ENCODE peak calls at places on chromosomes 3 and 15, in six cellular contexts. V is HepG2, B is A549, R is K562, O is upper lobe of left lung, Q is GM12878. F is an unnamed sample.

GRCh38 chr15:100166313-100166712 is 175.5 kb downstream of the ADAMTS17 start:
- ATAC-seq in V (no peak), B (no peak), R (no peak), O (no peak), Q (no peak), F (no peak)

GRCh38 chr3:179768080-179768479 is 115.2 kb downstream of the USP13 start:
- ATAC-seq in V (peak; percentile 62), B (peak; percentile 62), R (peak; percentile 91), O (no peak), Q (no peak), F (no peak)

GRCh38 chr3:98990657-98991056 is 89.2 kb upstream of the DCBLD2 start:
- ATAC-seq in V (no peak), B (no peak), R (no peak), O (no peak), Q (no peak), F (no peak)

GRCh38 chr3:153003860-153004259 is 158.2 kb upstream of the RAP2B start:
- ATAC-seq in V (no peak), B (no peak), R (no peak), O (no peak), Q (no peak), F (no peak)

GRCh38 chr3:43742935-43743334 is 52.2 kb downstream of the ABHD5 start:
- ATAC-seq in V (no peak), B (no peak), R (peak; percentile 23), O (peak; percentile 44), Q (no peak), F (no peak)

GRCh38 chr3:195801251-195802183 is 10.2 kb downstream of the MUC4 start:
- ATAC-seq in V (no peak), B (no peak), R (no peak), O (no peak), Q (no peak), F (no peak)

GRCh38 chr15:37133619-37134018 is 33.3 kb upstream of the MEIS2 start:
- ATAC-seq in V (no peak), B (peak; percentile 54), R (peak; percentile 70), O (peak; percentile 59), Q (peak; percentile 48), F (no peak)

GRCh38 chr3:132399054-132399929 is 18.0 kb upstream of the DNAJC13 start:
- ATAC-seq in V (peak; percentile 68), B (peak; percentile 50), R (peak; percentile 74), O (peak; percentile 85), Q (peak; percentile 82), F (no peak)

GRCh38 chr3:169946336-169946735 is 20.3 kb upstream of the SEC62 start:
- ATAC-seq in V (no peak), B (peak; percentile 13), R (no peak), O (no peak), Q (no peak), F (no peak)

GRCh38 chr3:126937533-126938432 is 45.1 kb upstream of the PLXNA1 start:
- ATAC-seq in V (no peak), B (no peak), R (no peak), O (no peak), Q (no peak), F (no peak)

GRCh38 chr3:37667359-37667758 is 194.3 kb upstream of the CTDSPL start:
- ATAC-seq in V (no peak), B (no peak), R (no peak), O (no peak), Q (no peak), F (no peak)

GRCh38 chr3:27511724-27512422 is 27.7 kb upstream of the SLC4A7 start:
- ATAC-seq in V (peak; percentile 32), B (no peak), R (no peak), O (no peak), Q (peak; percentile 27), F (no peak)

GRCh38 chr3:160950542-160950941 is 154.6 kb downstream of the B3GALNT1 start:
- ATAC-seq in V (no peak), B (no peak), R (no peak), O (no peak), Q (no peak), F (no peak)

DNA sequence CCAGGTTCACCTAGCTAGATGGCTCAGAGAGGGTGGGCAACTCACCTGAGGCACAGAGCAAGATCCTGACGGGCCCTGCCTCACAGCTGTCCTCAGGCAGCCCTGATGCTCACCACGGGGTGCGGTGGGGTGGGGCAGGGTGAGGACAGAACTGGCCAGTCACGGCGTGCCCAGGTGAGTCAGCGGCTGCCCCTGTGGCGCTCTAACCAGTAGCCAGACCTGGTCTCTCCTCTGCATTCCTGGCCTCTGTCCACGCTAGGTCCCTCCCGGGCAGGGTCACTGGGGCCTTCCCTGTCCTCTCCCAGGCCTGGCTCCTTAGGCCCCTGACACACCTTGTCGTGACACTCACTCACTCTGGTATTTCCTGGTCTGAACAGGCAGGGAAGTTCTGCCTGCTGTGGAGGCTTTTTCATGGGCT is 904 bp downstream of the ALS2CL start:
- ATAC-seq in V (no peak), B (peak; percentile 43), R (no peak), O (peak; percentile 17), Q (no peak), F (no peak)
- TF ChIP-seq EP300 in V (no peak), B (no peak), R (no peak), O (peak; percentile 69), Q (no peak), F (no peak)

GRCh38 chr3:175564335-175564734 is 705.2 kb downstream of the NAALADL2 start:
- ATAC-seq in V (no peak), B (no peak), R (no peak), O (no peak), Q (no peak), F (no peak)
- TF ChIP-seq EP300 in V (no peak), B (no peak), R (no peak), O (no peak), Q (no peak), F (no peak)

GRCh38 chr3:64266983-64267382 is 41.7 kb upstream of the PRICKLE2 start:
- ATAC-seq in V (no peak), B (no peak), R (no peak), O (no peak), Q (no peak), F (no peak)

GRCh38 chr3:64267774-64268604 is 42.7 kb upstream of the PRICKLE2 start:
- ATAC-seq in V (peak; percentile 92), B (no peak), R (no peak), O (peak; percentile 79), Q (no peak), F (peak; percentile 91)

GRCh38 chr3:64268926-64269325 is 43.7 kb upstream of the PRICKLE2 start:
- ATAC-seq in V (no peak), B (no peak), R (no peak), O (no peak), Q (no peak), F (no peak)

GRCh38 chr3:64264491-64265109 is 39.3 kb upstream of the PRICKLE2 start:
- ATAC-seq in V (no peak), B (no peak), R (no peak), O (no peak), Q (no peak), F (no peak)

DNA sequence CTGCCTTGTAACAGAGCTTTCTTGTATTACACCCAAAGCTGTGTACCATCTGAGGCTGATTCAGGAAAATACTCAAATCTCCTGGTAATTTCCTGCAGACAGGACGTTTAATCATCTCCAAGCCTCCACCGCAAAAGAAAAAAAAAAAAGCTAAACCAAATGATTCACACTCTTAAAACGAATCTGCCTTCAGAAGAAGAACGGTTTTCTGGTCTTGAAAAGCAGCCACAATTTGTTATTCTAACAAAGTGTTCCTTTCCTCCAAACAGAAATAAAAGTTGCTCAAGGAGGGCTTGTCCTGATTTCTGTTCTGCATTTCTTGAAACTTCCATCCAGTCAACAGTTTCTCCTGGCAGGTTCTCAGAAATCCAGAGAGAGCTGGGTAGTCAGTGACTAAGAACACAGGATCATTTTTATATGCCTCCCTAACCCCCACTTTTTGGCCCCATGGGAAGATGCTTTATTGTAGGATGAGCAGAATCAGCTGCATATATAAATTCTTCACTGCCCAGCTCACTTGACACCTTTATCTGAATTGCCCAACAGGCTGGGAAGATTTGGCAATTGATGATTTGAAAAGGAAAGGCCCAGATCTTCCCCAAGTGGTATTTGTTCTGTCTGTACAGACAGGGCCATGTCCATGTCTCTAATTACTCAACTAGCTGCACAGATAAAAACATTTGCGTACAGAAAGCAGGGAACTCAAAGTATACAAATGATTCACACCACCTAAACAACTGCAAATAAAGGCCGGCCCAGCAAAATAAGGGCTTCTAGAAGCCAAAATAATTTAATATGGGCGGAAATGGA is 41.0 kb upstream of the PRICKLE2 start:
- ATAC-seq in V (peak; percentile 31), B (peak; percentile 89), R (no peak), O (peak; percentile 74), Q (no peak), F (peak; percentile 66)
- TF ChIP-seq EP300 in V (no peak), B (peak; percentile 54), R (no peak), O (no peak), Q (no peak), F (no peak)

DNA sequence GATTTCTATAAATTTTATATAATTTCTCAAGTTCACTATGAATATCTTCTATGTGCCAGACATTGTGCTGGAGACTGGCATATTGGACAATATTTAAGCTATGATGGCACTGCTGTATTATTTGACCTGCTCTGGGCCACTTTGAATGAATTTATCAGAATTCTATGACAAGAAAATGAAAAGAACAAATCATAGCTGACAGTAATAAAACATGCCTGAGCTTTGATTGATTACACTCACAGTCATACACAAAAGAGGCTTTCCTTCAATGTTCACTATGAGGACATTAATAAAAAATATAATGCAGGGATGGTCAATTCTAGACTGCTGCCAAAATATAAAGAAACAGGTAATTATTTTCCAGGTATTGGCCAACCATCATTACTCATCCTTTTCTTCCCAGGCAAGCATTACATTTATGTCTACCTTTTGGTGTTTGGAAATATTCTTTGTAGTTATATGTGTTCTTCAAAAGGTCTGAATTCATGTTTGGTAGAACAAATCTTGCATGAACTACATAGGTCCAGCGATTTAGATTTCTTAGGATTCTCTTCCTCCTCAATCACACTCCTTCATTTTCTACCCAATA is 81.0 kb upstream of the ALCAM start:
- ATAC-seq in V (no peak), B (no peak), R (no peak), O (no peak), Q (no peak), F (no peak)
- TF ChIP-seq EP300 in V (no peak), B (no peak), R (no peak), O (no peak), Q (no peak), F (no peak)

GRCh38 chr3:106056919-106057318 is 188.1 kb upstream of the CBLB start:
- ATAC-seq in V (no peak), B (no peak), R (no peak), O (no peak), Q (no peak), F (no peak)
- TF ChIP-seq EP300 in V (no peak), B (no peak), R (no peak), O (no peak), Q (no peak), F (no peak)

GRCh38 chr3:9314796-9315195 is 48.1 kb upstream of the THUMPD3 start:
- ATAC-seq in V (no peak), B (no peak), R (no peak), O (no peak), Q (no peak), F (no peak)
- TF ChIP-seq EP300 in V (no peak), B (no peak), R (no peak), O (no peak), Q (no peak), F (no peak)

DNA sequence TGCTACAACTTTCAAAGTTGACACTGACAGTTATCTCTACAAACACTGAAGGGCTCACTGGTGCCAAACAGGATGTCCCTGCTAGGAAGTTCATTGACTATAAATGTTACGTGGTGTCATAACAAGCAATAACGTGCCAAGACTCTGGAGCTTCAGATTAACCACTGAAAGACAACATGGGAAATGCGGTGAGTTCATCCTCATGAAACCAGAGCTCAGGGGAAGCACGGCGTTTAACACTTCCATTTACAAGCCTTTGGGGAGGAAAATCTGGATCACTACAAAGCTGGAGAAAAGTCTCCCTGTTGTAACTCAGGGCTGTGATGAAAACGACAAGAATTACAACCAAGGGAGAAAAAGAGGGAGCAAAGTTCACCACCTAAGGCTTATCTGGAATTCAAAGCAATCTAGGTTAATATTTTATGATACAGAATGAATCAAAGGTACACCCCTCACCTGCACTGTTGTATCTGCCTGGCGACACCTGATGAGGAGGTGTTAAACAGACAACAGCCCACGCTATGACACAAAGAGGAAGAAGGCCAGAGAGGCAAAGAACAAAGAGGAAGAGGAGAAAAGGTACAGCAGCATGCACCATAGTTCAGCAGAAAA is 27.0 kb downstream of the SHQ1 start:
- ATAC-seq in V (no peak), B (no peak), R (no peak), O (no peak), Q (peak; percentile 70), F (peak; percentile 40)
- TF ChIP-seq EP300 in V (no peak), B (no peak), R (no peak), O (no peak), Q (peak; percentile 57), F (no peak)

F was measured in gastroesophageal sphincter.